ENCODE peak calls at places on chromosome 22, in four cellular contexts. A is adrenal gland, X is H1, Z is sigmoid colon. D is an unnamed sample. For H3K4me1, the result is how much of the 10 kb centered on the place peaks cover.

GRCh38 chr22:46457502-46458488 is 79.6 kb downstream of the CELSR1 start:
- DNase-seq in A (no peak), X (no peak), Z (no peak), D (no peak)

GRCh38 chr22:36334838-36335603 is 52.7 kb downstream of the MYH9 start:
- DNase-seq in X (no peak), A (no peak), Z (peak), D (no peak)

GRCh38 chr22:25622011-25622410 is 57.5 kb downstream of the GRK3 start:
- DNase-seq in X (no peak), Z (no peak), A (no peak), D (no peak)

GRCh38 chr22:43521716-43522115 is 109.9 kb downstream of the MPPED1 start:
- DNase-seq in Z (no peak), A (no peak), X (no peak), D (no peak)

GRCh38 chr22:21641417-21641794 is 696 bp upstream of the SDF2L1 start:
- DNase-seq in Z (no peak), X (peak), A (no peak), D (no peak)

GRCh38 chr22:50691521-50691920 is 18.9 kb downstream of the SHANK3 start:
- DNase-seq in Z (no peak), X (peak), A (no peak), D (no peak)

GRCh38 chr22:31800065-31800464 is 46.2 kb downstream of the DEPDC5 start:
- DNase-seq in A (no peak), X (no peak), Z (no peak), D (no peak)

GRCh38 chr22:31631381-31631780 is 30.6 kb downstream of the PISD start:
- DNase-seq in Z (no peak), X (no peak), A (no peak), D (no peak)

GRCh38 chr22:19106886-19107729 is 15.1 kb downstream of the DGCR2 start:
- DNase-seq in A (no peak), X (no peak), Z (no peak), D (no peak)

GRCh38 chr22:17303840-17304779 is 65.2 kb upstream of the CECR2 start:
- DNase-seq in X (no peak), A (no peak), Z (no peak), D (peak)

GRCh38 chr22:37880668-37881440 is 25.2 kb upstream of the MICALL1 start:
- DNase-seq in X (no peak), A (no peak), Z (no peak), D (no peak)

GRCh38 chr22:49100764-49101163 is 726.9 kb downstream of the BRD1 start:
- DNase-seq in A (no peak), X (no peak), Z (no peak), D (no peak)

GRCh38 chr22:28231423-28231822 is 312.4 kb upstream of the PITPNB start:
- DNase-seq in Z (no peak), X (no peak), A (no peak), D (no peak)

GRCh38 chr22:29719894-29720645 is at the start of gene CABP7:
- DNase-seq in Z (no peak), A (no peak), X (no peak), D (no peak)

GRCh38 chr22:46072030-46072881 is 78.1 kb upstream of the PPARA start:
- DNase-seq in A (no peak), X (peak), Z (peak), D (no peak)

GRCh38 chr22:30291334-30291892 is 2.1 kb upstream of the CASTOR1 start:
- DNase-seq in X (no peak), A (no peak), Z (no peak), D (no peak)

GRCh38 chr22:50731811-50732624 is 6.0 kb upstream of the ACR start:
- DNase-seq in X (peak), A (peak), Z (no peak), D (peak)

GRCh38 chr22:20647586-20648305 is 126.2 kb upstream of the SERPIND1 start:
- DNase-seq in X (peak), Z (no peak), A (no peak), D (no peak)

GRCh38 chr22:33919591-33920501 is at the start of gene LARGE1:
- DNase-seq in X (peak), Z (peak), A (peak), D (no peak)

GRCh38 chr22:44298331-44299087 is 14.2 kb downstream of the SHISAL1 start:
- DNase-seq in Z (no peak), X (no peak), A (no peak), D (no peak)

DNA sequence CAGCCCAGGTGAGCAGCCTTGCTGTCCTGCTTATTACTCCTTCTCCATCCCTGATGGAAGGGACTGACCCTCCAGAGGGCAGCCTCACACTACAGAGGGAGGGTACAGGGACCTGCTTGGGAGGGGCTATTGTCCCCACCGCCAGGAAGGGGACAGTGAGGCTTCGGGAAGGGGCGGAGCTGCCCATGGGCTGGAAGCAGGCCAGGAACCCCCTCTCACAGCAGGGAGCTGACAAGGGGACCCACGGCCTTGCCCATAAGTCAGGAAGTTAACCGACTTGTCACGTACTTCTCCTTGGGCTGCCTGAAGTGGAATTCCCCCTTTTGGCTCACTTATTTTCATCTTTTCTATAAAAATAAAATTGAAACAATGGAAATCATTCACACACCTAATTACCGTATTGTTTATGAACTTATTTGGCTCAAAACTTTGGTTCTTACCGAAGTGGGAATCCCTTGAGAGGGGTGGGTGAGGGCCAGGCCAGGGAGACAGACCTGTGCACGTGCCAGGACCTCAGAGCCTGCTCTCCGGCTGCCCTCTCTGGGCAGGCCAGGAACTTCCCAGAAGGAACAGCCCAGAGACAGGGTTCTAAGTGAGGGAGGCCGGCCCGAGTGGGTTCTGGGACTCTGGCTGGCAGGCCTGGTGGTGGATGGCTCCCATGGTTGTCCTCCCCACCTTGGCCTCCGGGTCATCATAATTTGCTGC is 5.8 kb downstream of the MGAT3 start:
- DNase-seq in Z (no peak), A (no peak), X (no peak), D (no peak)
- H3K4me3 ChIP-seq in Z (no peak), A (no peak), X (no peak), D (no peak)

GRCh38 chr22:24428751-24429410 is 1.5 kb downstream of the ADORA2A start:
- DNase-seq in A (no peak), Z (no peak), X (no peak), D (no peak)

GRCh38 chr22:24427500-24428164 is at the start of gene ADORA2A:
- DNase-seq in X (no peak), Z (no peak), A (no peak), D (peak)

GRCh38 chr22:24426436-24426835 is 963 bp upstream of the ADORA2A start:
- DNase-seq in A (no peak), X (no peak), Z (no peak), D (no peak)

GRCh38 chr22:24424901-24425775 is 2.3 kb upstream of the ADORA2A start:
- DNase-seq in X (no peak), A (no peak), Z (no peak), D (no peak)

DNA sequence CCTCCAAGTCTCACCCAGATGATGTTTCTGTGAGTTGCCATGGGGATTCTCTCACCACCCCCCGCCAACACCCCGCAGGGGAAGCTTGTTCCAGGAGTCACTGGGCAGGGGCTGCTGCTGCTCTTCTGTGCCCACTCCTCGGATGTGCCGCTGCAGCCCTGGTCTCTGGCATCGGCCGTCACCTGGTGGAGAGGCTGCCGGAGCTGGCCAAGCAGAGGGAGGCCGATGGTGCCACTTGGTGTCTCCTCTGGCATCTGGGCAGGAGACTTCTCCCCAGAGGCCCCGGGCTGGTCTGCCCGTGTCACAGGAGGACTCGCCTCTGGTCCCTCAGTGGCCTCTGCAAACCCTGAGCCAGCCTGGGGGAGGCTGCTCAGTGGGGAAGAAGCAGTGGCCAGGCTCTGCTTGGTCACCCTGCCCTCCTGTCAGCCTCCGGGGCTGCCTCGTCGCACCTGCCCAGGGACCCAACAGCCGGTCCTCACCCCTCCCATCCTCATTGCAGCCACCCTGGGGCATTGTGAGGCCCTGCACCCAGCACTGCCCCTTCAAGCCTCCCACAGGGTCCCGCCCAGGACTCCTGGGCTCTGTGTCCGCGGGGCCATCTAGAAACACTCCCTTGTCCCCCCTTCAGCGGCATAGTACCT is 420 bp upstream of the ADORA2A start:
- DNase-seq in Z (no peak), A (no peak), X (no peak), D (no peak)
- H3K4me1 ChIP-seq in Z (under half), A (under half), X (under half), D (half or more)

GRCh38 chr22:35065796-35066218 is at the start of gene ISX:
- DNase-seq in A (no peak), Z (no peak), X (no peak), D (no peak)
- H3K4me3 ChIP-seq in A (no peak), Z (no peak), X (no peak), D (no peak)

DNA sequence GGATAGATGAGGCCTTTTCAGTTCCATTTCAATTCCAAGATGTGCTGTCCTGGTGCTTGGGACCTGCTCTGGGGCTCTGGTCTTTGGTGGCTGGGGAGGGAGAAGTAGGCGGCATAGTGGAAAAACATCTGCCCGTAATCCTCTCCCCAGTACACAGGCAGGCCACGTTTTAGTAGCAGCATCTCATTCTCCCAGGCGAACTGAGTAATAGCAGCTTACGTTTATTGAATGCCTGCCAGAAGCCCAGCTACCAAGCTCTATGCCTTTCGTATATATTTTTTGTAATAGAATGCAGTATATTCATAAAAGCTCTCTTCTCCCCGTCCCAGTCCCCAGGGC is 11.4 kb downstream of the ACO2 start:
- DNase-seq in X (no peak), A (no peak), Z (no peak), D (no peak)
- H3K4me1 ChIP-seq in X (under half), A (under half), Z (under half), D (under half)

D was measured in effector memory CD4-positive, alpha-beta T cell.